ENCODE peak calls at places on chromosomes 5 and 9, in nine cellular contexts. One of them, this sample, is unnamed.
A peak's percentile ranks its signal among the peaks of the same experiment; 100 is the strongest.

GRCh38 chr9:6781476-6781875 is 23.7 kb downstream of the KDM4C start:
- DNase-seq in T-helper 2 cell: no peak
- DNase-seq in activated CD4-positive, alpha-beta T cell treated with anti-CD3 and anti-CD28 coated beads, Interleukin-2, amount 50 U/mL, for 1 hour: no peak
- DNase-seq in AG09319: no peak
- DNase-seq in left cardiac atrium: no peak
- DNase-seq in activated naive CD8-positive, alpha-beta T cell treated with anti-CD3 and anti-CD28 coated beads, Interleukin-2, amount 50 U/mL, for 16 hours: no peak
- DNase-seq in amniotic stem cell: no peak
- DNase-seq in lung microvascular endothelial cell: no peak
- DNase-seq in neural crest cell: no peak
- DNase-seq in this sample: no peak

GRCh38 chr5:95731571-95732554 is 727 bp downstream of the RHOBTB3 start:
- DNase-seq in T-helper 2 cell: peak; percentile 56
- DNase-seq in activated CD4-positive, alpha-beta T cell treated with anti-CD3 and anti-CD28 coated beads, Interleukin-2, amount 50 U/mL, for 1 hour: peak; percentile 27
- DNase-seq in AG09319: no peak
- DNase-seq in left cardiac atrium: peak; percentile 61
- DNase-seq in activated naive CD8-positive, alpha-beta T cell treated with anti-CD3 and anti-CD28 coated beads, Interleukin-2, amount 50 U/mL, for 16 hours: no peak
- DNase-seq in amniotic stem cell: no peak
- DNase-seq in lung microvascular endothelial cell: peak; percentile 48
- DNase-seq in neural crest cell: peak; percentile 59
- DNase-seq in this sample: peak; percentile 52

GRCh38 chr5:179781846-179782245 is 11.9 kb upstream of the LTC4S start:
- DNase-seq in T-helper 2 cell: no peak
- DNase-seq in activated CD4-positive, alpha-beta T cell treated with anti-CD3 and anti-CD28 coated beads, Interleukin-2, amount 50 U/mL, for 1 hour: no peak
- DNase-seq in AG09319: no peak
- DNase-seq in left cardiac atrium: no peak
- DNase-seq in activated naive CD8-positive, alpha-beta T cell treated with anti-CD3 and anti-CD28 coated beads, Interleukin-2, amount 50 U/mL, for 16 hours: no peak
- DNase-seq in amniotic stem cell: no peak
- DNase-seq in lung microvascular endothelial cell: no peak
- DNase-seq in neural crest cell: no peak
- DNase-seq in this sample: no peak

GRCh38 chr5:37735649-37736347 is 104.0 kb downstream of the GDNF start:
- DNase-seq in T-helper 2 cell: no peak
- DNase-seq in activated CD4-positive, alpha-beta T cell treated with anti-CD3 and anti-CD28 coated beads, Interleukin-2, amount 50 U/mL, for 1 hour: no peak
- DNase-seq in AG09319: no peak
- DNase-seq in left cardiac atrium: no peak
- DNase-seq in activated naive CD8-positive, alpha-beta T cell treated with anti-CD3 and anti-CD28 coated beads, Interleukin-2, amount 50 U/mL, for 16 hours: no peak
- DNase-seq in amniotic stem cell: no peak
- DNase-seq in lung microvascular endothelial cell: peak; percentile 62
- DNase-seq in neural crest cell: peak; percentile 3
- DNase-seq in this sample: no peak

GRCh38 chr5:95382843-95383242 is 8.3 kb upstream of the FAM81B start:
- DNase-seq in T-helper 2 cell: no peak
- DNase-seq in activated CD4-positive, alpha-beta T cell treated with anti-CD3 and anti-CD28 coated beads, Interleukin-2, amount 50 U/mL, for 1 hour: no peak
- DNase-seq in AG09319: no peak
- DNase-seq in left cardiac atrium: no peak
- DNase-seq in activated naive CD8-positive, alpha-beta T cell treated with anti-CD3 and anti-CD28 coated beads, Interleukin-2, amount 50 U/mL, for 16 hours: no peak
- DNase-seq in amniotic stem cell: no peak
- DNase-seq in lung microvascular endothelial cell: no peak
- DNase-seq in neural crest cell: no peak
- DNase-seq in this sample: no peak

GRCh38 chr5:8842906-8843590 is 702.8 kb downstream of the SEMA5A start:
- DNase-seq in T-helper 2 cell: no peak
- DNase-seq in activated CD4-positive, alpha-beta T cell treated with anti-CD3 and anti-CD28 coated beads, Interleukin-2, amount 50 U/mL, for 1 hour: no peak
- DNase-seq in AG09319: peak; percentile 36
- DNase-seq in left cardiac atrium: no peak
- DNase-seq in activated naive CD8-positive, alpha-beta T cell treated with anti-CD3 and anti-CD28 coated beads, Interleukin-2, amount 50 U/mL, for 16 hours: no peak
- DNase-seq in amniotic stem cell: peak; percentile 6
- DNase-seq in lung microvascular endothelial cell: peak; percentile 39
- DNase-seq in neural crest cell: no peak
- DNase-seq in this sample: no peak

GRCh38 chr9:79975471-79976316 is 403.9 kb downstream of the TLE4 start:
- DNase-seq in T-helper 2 cell: no peak
- DNase-seq in activated CD4-positive, alpha-beta T cell treated with anti-CD3 and anti-CD28 coated beads, Interleukin-2, amount 50 U/mL, for 1 hour: no peak
- DNase-seq in AG09319: no peak
- DNase-seq in left cardiac atrium: no peak
- DNase-seq in activated naive CD8-positive, alpha-beta T cell treated with anti-CD3 and anti-CD28 coated beads, Interleukin-2, amount 50 U/mL, for 16 hours: no peak
- DNase-seq in amniotic stem cell: no peak
- DNase-seq in lung microvascular endothelial cell: no peak
- DNase-seq in neural crest cell: peak; percentile 27
- DNase-seq in this sample: no peak

GRCh38 chr5:39560730-39561129 is 135.9 kb upstream of the DAB2 start:
- DNase-seq in T-helper 2 cell: no peak
- DNase-seq in activated CD4-positive, alpha-beta T cell treated with anti-CD3 and anti-CD28 coated beads, Interleukin-2, amount 50 U/mL, for 1 hour: no peak
- DNase-seq in AG09319: no peak
- DNase-seq in left cardiac atrium: no peak
- DNase-seq in activated naive CD8-positive, alpha-beta T cell treated with anti-CD3 and anti-CD28 coated beads, Interleukin-2, amount 50 U/mL, for 16 hours: no peak
- DNase-seq in amniotic stem cell: no peak
- DNase-seq in lung microvascular endothelial cell: no peak
- DNase-seq in neural crest cell: no peak
- DNase-seq in this sample: no peak

GRCh38 chr5:158431369-158432029 is 572.6 kb upstream of the CLINT1 start:
- DNase-seq in T-helper 2 cell: peak; percentile 18
- DNase-seq in activated CD4-positive, alpha-beta T cell treated with anti-CD3 and anti-CD28 coated beads, Interleukin-2, amount 50 U/mL, for 1 hour: no peak
- DNase-seq in AG09319: peak; percentile 22
- DNase-seq in left cardiac atrium: no peak
- DNase-seq in activated naive CD8-positive, alpha-beta T cell treated with anti-CD3 and anti-CD28 coated beads, Interleukin-2, amount 50 U/mL, for 16 hours: no peak
- DNase-seq in amniotic stem cell: no peak
- DNase-seq in lung microvascular endothelial cell: no peak
- DNase-seq in neural crest cell: no peak
- DNase-seq in this sample: peak; percentile 54

GRCh38 chr5:170885779-170886178 is 24.0 kb downstream of the RANBP17 start:
- DNase-seq in T-helper 2 cell: no peak
- DNase-seq in activated CD4-positive, alpha-beta T cell treated with anti-CD3 and anti-CD28 coated beads, Interleukin-2, amount 50 U/mL, for 1 hour: no peak
- DNase-seq in AG09319: no peak
- DNase-seq in left cardiac atrium: no peak
- DNase-seq in activated naive CD8-positive, alpha-beta T cell treated with anti-CD3 and anti-CD28 coated beads, Interleukin-2, amount 50 U/mL, for 16 hours: no peak
- DNase-seq in amniotic stem cell: no peak
- DNase-seq in lung microvascular endothelial cell: peak; percentile 39
- DNase-seq in neural crest cell: no peak
- DNase-seq in this sample: no peak

GRCh38 chr5:108634251-108634950 is 113.3 kb upstream of the FER start:
- DNase-seq in T-helper 2 cell: no peak
- DNase-seq in activated CD4-positive, alpha-beta T cell treated with anti-CD3 and anti-CD28 coated beads, Interleukin-2, amount 50 U/mL, for 1 hour: no peak
- DNase-seq in AG09319: no peak
- DNase-seq in left cardiac atrium: no peak
- DNase-seq in activated naive CD8-positive, alpha-beta T cell treated with anti-CD3 and anti-CD28 coated beads, Interleukin-2, amount 50 U/mL, for 16 hours: no peak
- DNase-seq in amniotic stem cell: no peak
- DNase-seq in lung microvascular endothelial cell: no peak
- DNase-seq in neural crest cell: no peak
- DNase-seq in this sample: no peak

GRCh38 chr9:77981332-77981731 is 50.3 kb downstream of the GNAQ start:
- DNase-seq in T-helper 2 cell: peak; percentile 7
- DNase-seq in activated CD4-positive, alpha-beta T cell treated with anti-CD3 and anti-CD28 coated beads, Interleukin-2, amount 50 U/mL, for 1 hour: no peak
- DNase-seq in AG09319: no peak
- DNase-seq in left cardiac atrium: peak; percentile 27
- DNase-seq in activated naive CD8-positive, alpha-beta T cell treated with anti-CD3 and anti-CD28 coated beads, Interleukin-2, amount 50 U/mL, for 16 hours: no peak
- DNase-seq in amniotic stem cell: peak; percentile 29
- DNase-seq in lung microvascular endothelial cell: peak; percentile 84
- DNase-seq in neural crest cell: no peak
- DNase-seq in this sample: no peak

GRCh38 chr5:59887274-59887673 is 6.3 kb downstream of the PDE4D start:
- DNase-seq in T-helper 2 cell: no peak
- DNase-seq in activated CD4-positive, alpha-beta T cell treated with anti-CD3 and anti-CD28 coated beads, Interleukin-2, amount 50 U/mL, for 1 hour: no peak
- DNase-seq in AG09319: no peak
- DNase-seq in left cardiac atrium: no peak
- DNase-seq in activated naive CD8-positive, alpha-beta T cell treated with anti-CD3 and anti-CD28 coated beads, Interleukin-2, amount 50 U/mL, for 16 hours: no peak
- DNase-seq in amniotic stem cell: no peak
- DNase-seq in lung microvascular endothelial cell: no peak
- DNase-seq in neural crest cell: no peak
- DNase-seq in this sample: no peak

GRCh38 chr5:109803854-109804253 is 114.1 kb downstream of the MAN2A1 start:
- DNase-seq in T-helper 2 cell: no peak
- DNase-seq in activated CD4-positive, alpha-beta T cell treated with anti-CD3 and anti-CD28 coated beads, Interleukin-2, amount 50 U/mL, for 1 hour: no peak
- DNase-seq in AG09319: no peak
- DNase-seq in left cardiac atrium: no peak
- DNase-seq in activated naive CD8-positive, alpha-beta T cell treated with anti-CD3 and anti-CD28 coated beads, Interleukin-2, amount 50 U/mL, for 16 hours: no peak
- DNase-seq in amniotic stem cell: no peak
- DNase-seq in lung microvascular endothelial cell: no peak
- DNase-seq in neural crest cell: no peak
- DNase-seq in this sample: no peak

GRCh38 chr5:96065577-96066385 is 104.1 kb upstream of the ELL2 start:
- DNase-seq in T-helper 2 cell: peak; percentile 21
- DNase-seq in activated CD4-positive, alpha-beta T cell treated with anti-CD3 and anti-CD28 coated beads, Interleukin-2, amount 50 U/mL, for 1 hour: no peak
- DNase-seq in AG09319: no peak
- DNase-seq in left cardiac atrium: no peak
- DNase-seq in activated naive CD8-positive, alpha-beta T cell treated with anti-CD3 and anti-CD28 coated beads, Interleukin-2, amount 50 U/mL, for 16 hours: no peak
- DNase-seq in amniotic stem cell: no peak
- DNase-seq in lung microvascular endothelial cell: no peak
- DNase-seq in neural crest cell: no peak
- DNase-seq in this sample: no peak

GRCh38 chr9:82531795-82532194 is 531.1 kb downstream of the RASEF start:
- DNase-seq in T-helper 2 cell: peak; percentile 3
- DNase-seq in activated CD4-positive, alpha-beta T cell treated with anti-CD3 and anti-CD28 coated beads, Interleukin-2, amount 50 U/mL, for 1 hour: no peak
- DNase-seq in AG09319: no peak
- DNase-seq in left cardiac atrium: no peak
- DNase-seq in activated naive CD8-positive, alpha-beta T cell treated with anti-CD3 and anti-CD28 coated beads, Interleukin-2, amount 50 U/mL, for 16 hours: no peak
- DNase-seq in amniotic stem cell: no peak
- DNase-seq in lung microvascular endothelial cell: no peak
- DNase-seq in neural crest cell: no peak
- DNase-seq in this sample: no peak

This sample was measured in heart left ventricle.